ENCODE peak calls at places on chromosomes 1 and 21, in ten cellular contexts. One of them, this sample, is unnamed.
A peak's percentile ranks its signal among the peaks of the same experiment; 100 is the strongest.

GRCh38 chr1:101309334-101310221 is 72.8 kb downstream of the S1PR1 start:
- DNase-seq in lower lobe of right lung: peak; percentile 72
- DNase-seq in right cardiac atrium: peak; percentile 41
- DNase-seq in endodermal cell: peak; percentile 86
- DNase-seq in adrenal gland: peak; percentile 53
- DNase-seq in effector memory CD4-positive, alpha-beta T cell: peak; percentile 58
- DNase-seq in Panc1: peak; percentile 18
- DNase-seq in RWPE1: peak; percentile 56
- DNase-seq in RWPE2: no peak
- DNase-seq in pancreas: peak; percentile 56
- DNase-seq in this sample: peak; percentile 53

GRCh38 chr1:181044449-181044966 is 10.7 kb downstream of the MR1 start:
- DNase-seq in lower lobe of right lung: peak; percentile 85
- DNase-seq in right cardiac atrium: no peak
- DNase-seq in endodermal cell: no peak
- DNase-seq in adrenal gland: no peak
- DNase-seq in effector memory CD4-positive, alpha-beta T cell: no peak
- DNase-seq in Panc1: no peak
- DNase-seq in RWPE1: peak; percentile 90
- DNase-seq in RWPE2: peak; percentile 93
- DNase-seq in pancreas: no peak
- DNase-seq in this sample: peak; percentile 22

GRCh38 chr21:42616366-42617340 is 36.8 kb upstream of the PDE9A start:
- DNase-seq in lower lobe of right lung: no peak
- DNase-seq in right cardiac atrium: no peak
- DNase-seq in endodermal cell: no peak
- DNase-seq in adrenal gland: no peak
- DNase-seq in effector memory CD4-positive, alpha-beta T cell: no peak
- DNase-seq in Panc1: no peak
- DNase-seq in RWPE1: no peak
- DNase-seq in RWPE2: peak; percentile 69
- DNase-seq in pancreas: no peak
- DNase-seq in this sample: peak; percentile 67

GRCh38 chr1:235468009-235468408 is 36.2 kb downstream of the B3GALNT2 start:
- DNase-seq in lower lobe of right lung: no peak
- DNase-seq in right cardiac atrium: no peak
- DNase-seq in endodermal cell: no peak
- DNase-seq in adrenal gland: no peak
- DNase-seq in effector memory CD4-positive, alpha-beta T cell: no peak
- DNase-seq in Panc1: no peak
- DNase-seq in RWPE1: no peak
- DNase-seq in RWPE2: no peak
- DNase-seq in pancreas: no peak
- DNase-seq in this sample: no peak

GRCh38 chr21:29133796-29134195 is 3.4 kb downstream of the MAP3K7CL start:
- DNase-seq in lower lobe of right lung: no peak
- DNase-seq in right cardiac atrium: no peak
- DNase-seq in endodermal cell: peak; percentile 75
- DNase-seq in adrenal gland: no peak
- DNase-seq in effector memory CD4-positive, alpha-beta T cell: no peak
- DNase-seq in Panc1: no peak
- DNase-seq in RWPE1: no peak
- DNase-seq in RWPE2: no peak
- DNase-seq in pancreas: no peak
- DNase-seq in this sample: no peak

GRCh38 chr1:89203166-89203565 is 4.4 kb upstream of the GBP4 start:
- DNase-seq in lower lobe of right lung: no peak
- DNase-seq in right cardiac atrium: no peak
- DNase-seq in endodermal cell: no peak
- DNase-seq in adrenal gland: no peak
- DNase-seq in effector memory CD4-positive, alpha-beta T cell: no peak
- DNase-seq in Panc1: no peak
- DNase-seq in RWPE1: peak; percentile 8
- DNase-seq in RWPE2: no peak
- DNase-seq in pancreas: no peak
- DNase-seq in this sample: no peak

GRCh38 chr1:15734901-15735300 is 1.2 kb upstream of the SLC25A34 start:
- DNase-seq in lower lobe of right lung: peak; percentile 63
- DNase-seq in right cardiac atrium: no peak
- DNase-seq in endodermal cell: no peak
- DNase-seq in adrenal gland: no peak
- DNase-seq in effector memory CD4-positive, alpha-beta T cell: no peak
- DNase-seq in Panc1: no peak
- DNase-seq in RWPE1: no peak
- DNase-seq in RWPE2: peak; percentile 60
- DNase-seq in pancreas: no peak
- DNase-seq in this sample: no peak

GRCh38 chr21:38989745-38990423 is 184.2 kb downstream of the ETS2 start:
- DNase-seq in lower lobe of right lung: no peak
- DNase-seq in right cardiac atrium: no peak
- DNase-seq in endodermal cell: no peak
- DNase-seq in adrenal gland: no peak
- DNase-seq in effector memory CD4-positive, alpha-beta T cell: no peak
- DNase-seq in Panc1: no peak
- DNase-seq in RWPE1: no peak
- DNase-seq in RWPE2: no peak
- DNase-seq in pancreas: no peak
- DNase-seq in this sample: no peak

DNA sequence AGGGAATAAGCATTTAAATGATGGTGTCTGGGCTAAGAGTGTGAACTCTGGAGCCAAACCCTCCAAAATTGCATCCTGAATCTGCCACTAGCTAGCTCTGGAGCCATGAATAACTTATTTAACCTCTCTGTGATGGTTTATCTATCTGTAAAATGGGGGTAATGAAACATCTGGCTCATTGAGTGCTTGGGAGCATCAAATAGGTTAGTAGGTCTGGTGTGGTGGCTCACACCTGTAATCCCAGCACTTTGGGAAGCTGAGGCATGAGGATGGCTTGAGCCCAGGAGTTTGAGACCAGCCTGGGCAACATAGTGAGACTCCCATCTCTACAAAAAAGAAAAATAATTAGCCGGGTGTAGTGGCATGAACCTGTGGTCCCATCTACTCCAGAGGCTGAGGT is 42.8 kb downstream of the KIF1B start:
- DNase-seq in lower lobe of right lung: no peak
- DNase-seq in right cardiac atrium: no peak
- DNase-seq in endodermal cell: no peak
- DNase-seq in adrenal gland: no peak
- DNase-seq in effector memory CD4-positive, alpha-beta T cell: no peak
- DNase-seq in Panc1: no peak
- DNase-seq in RWPE1: no peak
- DNase-seq in RWPE2: no peak
- DNase-seq in pancreas: no peak
- DNase-seq in this sample: no peak
- H3K27ac ChIP-seq in lower lobe of right lung: peak overlapping the region; percentile 20
- H3K27ac ChIP-seq in right cardiac atrium: no peak overlapping the region
- H3K27ac ChIP-seq in endodermal cell: no peak overlapping the region
- H3K27ac ChIP-seq in adrenal gland: peak overlapping the region; percentile 57
- H3K27ac ChIP-seq in effector memory CD4-positive, alpha-beta T cell: no peak overlapping the region
- H3K27ac ChIP-seq in Panc1: no peak overlapping the region
- H3K27ac ChIP-seq in RWPE1: no peak overlapping the region
- H3K27ac ChIP-seq in RWPE2: no peak overlapping the region
- H3K27ac ChIP-seq in pancreas: no peak overlapping the region
- H3K27ac ChIP-seq in this sample: no peak overlapping the region

GRCh38 chr1:24292887-24293286 is 26.3 kb upstream of the GRHL3 start:
- DNase-seq in lower lobe of right lung: no peak
- DNase-seq in right cardiac atrium: no peak
- DNase-seq in endodermal cell: no peak
- DNase-seq in adrenal gland: no peak
- DNase-seq in effector memory CD4-positive, alpha-beta T cell: no peak
- DNase-seq in Panc1: no peak
- DNase-seq in RWPE1: no peak
- DNase-seq in RWPE2: no peak
- DNase-seq in pancreas: no peak
- DNase-seq in this sample: no peak

GRCh38 chr1:24290933-24291487 is 28.1 kb upstream of the GRHL3 start:
- DNase-seq in lower lobe of right lung: no peak
- DNase-seq in right cardiac atrium: no peak
- DNase-seq in endodermal cell: no peak
- DNase-seq in adrenal gland: no peak
- DNase-seq in effector memory CD4-positive, alpha-beta T cell: no peak
- DNase-seq in Panc1: no peak
- DNase-seq in RWPE1: no peak
- DNase-seq in RWPE2: no peak
- DNase-seq in pancreas: no peak
- DNase-seq in this sample: no peak

GRCh38 chr1:24288479-24288878 is 30.7 kb upstream of the GRHL3 start:
- DNase-seq in lower lobe of right lung: no peak
- DNase-seq in right cardiac atrium: no peak
- DNase-seq in endodermal cell: no peak
- DNase-seq in adrenal gland: no peak
- DNase-seq in effector memory CD4-positive, alpha-beta T cell: no peak
- DNase-seq in Panc1: no peak
- DNase-seq in RWPE1: no peak
- DNase-seq in RWPE2: no peak
- DNase-seq in pancreas: no peak
- DNase-seq in this sample: no peak

GRCh38 chr1:24292100-24292499 is 27.1 kb upstream of the GRHL3 start:
- DNase-seq in lower lobe of right lung: no peak
- DNase-seq in right cardiac atrium: no peak
- DNase-seq in endodermal cell: no peak
- DNase-seq in adrenal gland: no peak
- DNase-seq in effector memory CD4-positive, alpha-beta T cell: no peak
- DNase-seq in Panc1: no peak
- DNase-seq in RWPE1: no peak
- DNase-seq in RWPE2: no peak
- DNase-seq in pancreas: no peak
- DNase-seq in this sample: no peak

DNA sequence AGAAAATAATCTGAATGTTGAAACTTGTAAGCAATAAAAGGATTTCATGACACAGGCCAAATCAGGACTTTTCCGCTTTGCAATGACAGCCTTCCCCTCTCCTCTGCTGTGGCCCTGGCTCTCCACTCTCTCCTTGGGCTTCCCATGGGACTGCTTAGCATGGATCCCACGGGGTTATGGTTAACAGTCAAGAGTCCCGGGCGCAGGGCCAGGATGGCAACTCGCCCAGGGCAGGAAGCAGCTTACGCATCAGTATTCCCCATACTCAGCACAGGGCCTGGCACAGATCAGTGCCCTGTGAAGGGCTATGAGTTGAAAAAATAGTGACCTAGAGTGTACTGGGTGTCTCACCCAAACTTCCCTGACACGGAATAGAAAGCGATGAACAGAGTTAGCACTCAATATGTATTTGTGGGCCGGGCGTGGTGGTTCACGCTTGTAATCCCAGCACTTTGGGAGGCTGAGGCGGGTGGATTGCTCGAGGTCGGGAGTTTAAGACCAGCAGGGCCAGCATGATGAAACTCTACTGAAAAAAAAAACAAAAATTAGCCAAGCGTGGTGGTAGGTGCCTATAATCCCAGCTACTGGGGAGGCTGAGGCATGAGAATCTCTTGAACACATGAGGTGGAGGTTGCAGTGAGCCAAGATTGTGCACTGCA is 29.1 kb upstream of the GRHL3 start:
- DNase-seq in lower lobe of right lung: peak; percentile 87
- DNase-seq in right cardiac atrium: peak; percentile 86
- DNase-seq in endodermal cell: no peak
- DNase-seq in adrenal gland: peak; percentile 90
- DNase-seq in effector memory CD4-positive, alpha-beta T cell: no peak
- DNase-seq in Panc1: peak; percentile 78
- DNase-seq in RWPE1: peak; percentile 79
- DNase-seq in RWPE2: peak; percentile 88
- DNase-seq in pancreas: peak; percentile 75
- DNase-seq in this sample: no peak
- H3K27ac ChIP-seq in lower lobe of right lung: no peak overlapping the region
- H3K27ac ChIP-seq in right cardiac atrium: no peak overlapping the region
- H3K27ac ChIP-seq in endodermal cell: no peak overlapping the region
- H3K27ac ChIP-seq in adrenal gland: no peak overlapping the region
- H3K27ac ChIP-seq in effector memory CD4-positive, alpha-beta T cell: no peak overlapping the region
- H3K27ac ChIP-seq in Panc1: peak overlapping the region; percentile 46
- H3K27ac ChIP-seq in RWPE1: peak overlapping the region; percentile 97
- H3K27ac ChIP-seq in RWPE2: peak overlapping the region; percentile 99
- H3K27ac ChIP-seq in pancreas: no peak overlapping the region
- H3K27ac ChIP-seq in this sample: no peak overlapping the region

DNA sequence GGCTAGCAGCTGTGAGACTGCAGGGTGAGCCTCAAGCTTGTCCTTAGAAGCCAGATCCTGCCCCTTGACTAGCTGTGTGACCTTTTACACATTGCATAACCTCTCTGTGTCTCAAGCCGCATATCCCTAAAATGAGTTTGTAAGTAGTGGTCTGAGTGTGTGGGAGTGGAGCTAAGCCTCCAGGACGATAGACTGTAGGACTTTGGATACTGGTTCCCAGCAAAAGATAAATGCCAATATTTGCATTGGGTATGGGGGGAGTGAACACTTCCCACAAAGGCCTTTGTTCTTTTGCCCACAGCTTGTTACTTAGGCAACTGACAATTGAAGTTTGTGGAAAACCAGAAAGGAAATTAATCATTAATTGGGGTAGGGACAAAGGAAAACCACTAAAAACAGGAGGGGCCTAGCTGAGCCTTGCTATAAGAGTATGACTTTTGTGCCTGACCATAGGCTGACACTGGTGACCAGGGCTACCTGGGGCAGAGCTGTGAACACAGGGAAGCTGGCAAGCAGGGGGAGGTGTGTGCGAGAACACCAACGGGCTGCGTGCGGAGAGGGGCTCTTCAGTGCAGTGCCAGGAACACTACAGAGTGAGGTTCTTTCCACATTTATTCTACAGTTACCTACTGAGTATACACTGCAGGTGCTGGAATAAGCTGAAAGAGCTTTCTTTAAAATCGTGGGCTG is 102.4 kb upstream of the ETV3 start:
- DNase-seq in lower lobe of right lung: peak; percentile 84
- DNase-seq in right cardiac atrium: no peak
- DNase-seq in endodermal cell: peak; percentile 62
- DNase-seq in adrenal gland: no peak
- DNase-seq in effector memory CD4-positive, alpha-beta T cell: no peak
- DNase-seq in Panc1: no peak
- DNase-seq in RWPE1: no peak
- DNase-seq in RWPE2: no peak
- DNase-seq in pancreas: peak; percentile 72
- DNase-seq in this sample: no peak
- H3K27ac ChIP-seq in lower lobe of right lung: peak overlapping the region; percentile 78
- H3K27ac ChIP-seq in right cardiac atrium: no peak overlapping the region
- H3K27ac ChIP-seq in endodermal cell: peak overlapping the region; percentile 44
- H3K27ac ChIP-seq in adrenal gland: no peak overlapping the region
- H3K27ac ChIP-seq in effector memory CD4-positive, alpha-beta T cell: no peak overlapping the region
- H3K27ac ChIP-seq in Panc1: no peak overlapping the region
- H3K27ac ChIP-seq in RWPE1: no peak overlapping the region
- H3K27ac ChIP-seq in RWPE2: no peak overlapping the region
- H3K27ac ChIP-seq in pancreas: peak overlapping the region; percentile 86
- H3K27ac ChIP-seq in this sample: no peak overlapping the region

GRCh38 chr1:51628715-51629590 is 12.1 kb downstream of the OSBPL9 start:
- DNase-seq in lower lobe of right lung: no peak
- DNase-seq in right cardiac atrium: no peak
- DNase-seq in endodermal cell: no peak
- DNase-seq in adrenal gland: no peak
- DNase-seq in effector memory CD4-positive, alpha-beta T cell: no peak
- DNase-seq in Panc1: no peak
- DNase-seq in RWPE1: no peak
- DNase-seq in RWPE2: no peak
- DNase-seq in pancreas: no peak
- DNase-seq in this sample: no peak

GRCh38 chr1:51630393-51630792 is 13.5 kb downstream of the OSBPL9 start:
- DNase-seq in lower lobe of right lung: no peak
- DNase-seq in right cardiac atrium: no peak
- DNase-seq in endodermal cell: no peak
- DNase-seq in adrenal gland: no peak
- DNase-seq in effector memory CD4-positive, alpha-beta T cell: no peak
- DNase-seq in Panc1: no peak
- DNase-seq in RWPE1: no peak
- DNase-seq in RWPE2: no peak
- DNase-seq in pancreas: no peak
- DNase-seq in this sample: no peak

GRCh38 chr1:51629918-51630317 is 13.0 kb downstream of the OSBPL9 start:
- DNase-seq in lower lobe of right lung: no peak
- DNase-seq in right cardiac atrium: no peak
- DNase-seq in endodermal cell: no peak
- DNase-seq in adrenal gland: no peak
- DNase-seq in effector memory CD4-positive, alpha-beta T cell: no peak
- DNase-seq in Panc1: no peak
- DNase-seq in RWPE1: no peak
- DNase-seq in RWPE2: no peak
- DNase-seq in pancreas: no peak
- DNase-seq in this sample: no peak

GRCh38 chr1:51624851-51625250 is 8.0 kb downstream of the OSBPL9 start:
- DNase-seq in lower lobe of right lung: no peak
- DNase-seq in right cardiac atrium: no peak
- DNase-seq in endodermal cell: no peak
- DNase-seq in adrenal gland: no peak
- DNase-seq in effector memory CD4-positive, alpha-beta T cell: no peak
- DNase-seq in Panc1: no peak
- DNase-seq in RWPE1: no peak
- DNase-seq in RWPE2: no peak
- DNase-seq in pancreas: no peak
- DNase-seq in this sample: no peak

DNA sequence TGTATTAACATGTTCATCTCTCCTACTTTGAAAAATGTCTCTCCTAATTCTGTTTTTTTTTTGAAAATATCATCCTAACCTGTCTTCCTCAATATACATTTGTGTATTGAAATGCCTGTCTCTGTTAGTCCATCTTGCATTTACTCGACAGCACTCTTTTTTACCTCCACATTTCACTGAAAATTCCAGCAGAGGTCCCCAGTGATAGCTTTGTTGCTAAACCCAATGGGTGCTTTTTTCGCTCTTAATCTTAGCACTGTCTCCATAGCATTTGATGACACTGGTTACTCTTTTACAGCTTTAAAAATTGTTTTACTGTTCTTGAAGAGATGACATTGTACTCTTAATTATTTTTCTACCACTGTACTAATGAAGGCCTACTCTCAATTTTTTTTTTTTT is 10.8 kb downstream of the OSBPL9 start:
- DNase-seq in lower lobe of right lung: no peak
- DNase-seq in right cardiac atrium: no peak
- DNase-seq in endodermal cell: no peak
- DNase-seq in adrenal gland: no peak
- DNase-seq in effector memory CD4-positive, alpha-beta T cell: no peak
- DNase-seq in Panc1: no peak
- DNase-seq in RWPE1: peak; percentile 50
- DNase-seq in RWPE2: no peak
- DNase-seq in pancreas: no peak
- DNase-seq in this sample: peak; percentile 9
- H3K27ac ChIP-seq in lower lobe of right lung: no peak overlapping the region
- H3K27ac ChIP-seq in right cardiac atrium: no peak overlapping the region
- H3K27ac ChIP-seq in endodermal cell: no peak overlapping the region
- H3K27ac ChIP-seq in adrenal gland: no peak overlapping the region
- H3K27ac ChIP-seq in effector memory CD4-positive, alpha-beta T cell: no peak overlapping the region
- H3K27ac ChIP-seq in Panc1: no peak overlapping the region
- H3K27ac ChIP-seq in RWPE1: no peak overlapping the region
- H3K27ac ChIP-seq in RWPE2: no peak overlapping the region
- H3K27ac ChIP-seq in pancreas: no peak overlapping the region
- H3K27ac ChIP-seq in this sample: no peak overlapping the region